ENCODE peak calls at places on chromosomes 1 and 21, in nine cellular contexts. One of them, this sample, is unnamed.

GRCh38 chr1:217630711-217631591 is at the start of the genes GPATCH2 and SPATA17:
- DNase-seq in lower leg skin: peak; percentile 66
- DNase-seq in WTC11: peak; percentile 70
- DNase-seq in fibroblast of the conjunctiva: peak; percentile 84
- DNase-seq in T-helper 1 cell: peak; percentile 88
- DNase-seq in mucosa of descending colon: peak; percentile 85
- DNase-seq in retina: peak; percentile 97
- DNase-seq in GM04504: peak; percentile 85
- DNase-seq in cardiac muscle cell: peak; percentile 94
- DNase-seq in this sample: peak; percentile 91

GRCh38 chr1:202281316-202282016 is 60.3 kb downstream of the UBE2T start:
- DNase-seq in cardiac muscle cell: peak; percentile 90
- DNase-seq in lower leg skin: no peak
- DNase-seq in retina: no peak
- DNase-seq in mucosa of descending colon: no peak
- DNase-seq in WTC11: no peak
- DNase-seq in fibroblast of the conjunctiva: no peak
- DNase-seq in GM04504: no peak
- DNase-seq in T-helper 1 cell: no peak
- DNase-seq in this sample: no peak

GRCh38 chr1:36352141-36352909 is 28.9 kb upstream of the EVA1B start:
- DNase-seq in retina: no peak
- DNase-seq in lower leg skin: no peak
- DNase-seq in WTC11: no peak
- DNase-seq in cardiac muscle cell: peak; percentile 62
- DNase-seq in fibroblast of the conjunctiva: no peak
- DNase-seq in GM04504: no peak
- DNase-seq in T-helper 1 cell: no peak
- DNase-seq in mucosa of descending colon: no peak
- DNase-seq in this sample: no peak

GRCh38 chr21:42594616-42595280 is 58.7 kb upstream of the PDE9A start:
- DNase-seq in mucosa of descending colon: no peak
- DNase-seq in lower leg skin: no peak
- DNase-seq in retina: no peak
- DNase-seq in cardiac muscle cell: no peak
- DNase-seq in WTC11: no peak
- DNase-seq in T-helper 1 cell: no peak
- DNase-seq in GM04504: no peak
- DNase-seq in fibroblast of the conjunctiva: no peak
- DNase-seq in this sample: no peak

GRCh38 chr1:48572632-48573258 is 100.7 kb upstream of the SPATA6 start:
- DNase-seq in mucosa of descending colon: peak; percentile 7
- DNase-seq in GM04504: peak; percentile 4
- DNase-seq in cardiac muscle cell: peak; percentile 68
- DNase-seq in fibroblast of the conjunctiva: peak; percentile 35
- DNase-seq in T-helper 1 cell: peak; percentile 1
- DNase-seq in lower leg skin: no peak
- DNase-seq in retina: peak; percentile 84
- DNase-seq in WTC11: peak; percentile 87
- DNase-seq in this sample: peak; percentile 74

GRCh38 chr1:42392923-42393848 is 12.6 kb downstream of the RIMKLA start:
- DNase-seq in retina: no peak
- DNase-seq in mucosa of descending colon: peak; percentile 70
- DNase-seq in GM04504: no peak
- DNase-seq in lower leg skin: no peak
- DNase-seq in T-helper 1 cell: no peak
- DNase-seq in WTC11: no peak
- DNase-seq in cardiac muscle cell: no peak
- DNase-seq in fibroblast of the conjunctiva: no peak
- DNase-seq in this sample: no peak

GRCh38 chr1:6922096-6922931 is 137.1 kb downstream of the CAMTA1 start:
- DNase-seq in GM04504: peak; percentile 69
- DNase-seq in lower leg skin: peak; percentile 37
- DNase-seq in mucosa of descending colon: peak; percentile 48
- DNase-seq in T-helper 1 cell: no peak
- DNase-seq in cardiac muscle cell: peak; percentile 85
- DNase-seq in fibroblast of the conjunctiva: peak; percentile 62
- DNase-seq in retina: peak; percentile 56
- DNase-seq in WTC11: no peak
- DNase-seq in this sample: no peak

GRCh38 chr1:109258481-109259466 is 9.4 kb downstream of the CELSR2 start:
- DNase-seq in lower leg skin: no peak
- DNase-seq in retina: no peak
- DNase-seq in fibroblast of the conjunctiva: no peak
- DNase-seq in mucosa of descending colon: no peak
- DNase-seq in GM04504: no peak
- DNase-seq in T-helper 1 cell: no peak
- DNase-seq in WTC11: no peak
- DNase-seq in cardiac muscle cell: no peak
- DNase-seq in this sample: no peak

GRCh38 chr1:153538315-153538821 is 2.4 kb downstream of the S100A5 start:
- DNase-seq in WTC11: peak; percentile 68
- DNase-seq in mucosa of descending colon: peak; percentile 90
- DNase-seq in cardiac muscle cell: no peak
- DNase-seq in lower leg skin: peak; percentile 65
- DNase-seq in fibroblast of the conjunctiva: no peak
- DNase-seq in GM04504: no peak
- DNase-seq in retina: peak; percentile 39
- DNase-seq in T-helper 1 cell: no peak
- DNase-seq in this sample: no peak

GRCh38 chr1:222994506-222995229 is 148.4 kb downstream of the TLR5 start:
- DNase-seq in WTC11: no peak
- DNase-seq in mucosa of descending colon: no peak
- DNase-seq in fibroblast of the conjunctiva: peak; percentile 26
- DNase-seq in retina: no peak
- DNase-seq in T-helper 1 cell: no peak
- DNase-seq in lower leg skin: no peak
- DNase-seq in GM04504: peak; percentile 32
- DNase-seq in cardiac muscle cell: peak; percentile 86
- DNase-seq in this sample: no peak

GRCh38 chr1:94908190-94908589 is 18.7 kb downstream of the CNN3 start:
- DNase-seq in WTC11: no peak
- DNase-seq in cardiac muscle cell: no peak
- DNase-seq in fibroblast of the conjunctiva: no peak
- DNase-seq in lower leg skin: no peak
- DNase-seq in retina: no peak
- DNase-seq in GM04504: no peak
- DNase-seq in mucosa of descending colon: no peak
- DNase-seq in T-helper 1 cell: no peak
- DNase-seq in this sample: no peak

GRCh38 chr1:74686941-74687340 is 13.3 kb upstream of the ERICH3 start:
- DNase-seq in retina: peak; percentile 21
- DNase-seq in mucosa of descending colon: no peak
- DNase-seq in lower leg skin: no peak
- DNase-seq in GM04504: no peak
- DNase-seq in fibroblast of the conjunctiva: no peak
- DNase-seq in T-helper 1 cell: no peak
- DNase-seq in cardiac muscle cell: no peak
- DNase-seq in WTC11: no peak
- DNase-seq in this sample: peak; percentile 53

GRCh38 chr1:16078925-16079656 is 5.6 kb upstream of the FAM131C start:
- DNase-seq in retina: peak; percentile 95
- DNase-seq in mucosa of descending colon: peak; percentile 91
- DNase-seq in T-helper 1 cell: peak; percentile 73
- DNase-seq in fibroblast of the conjunctiva: peak; percentile 60
- DNase-seq in WTC11: peak; percentile 89
- DNase-seq in GM04504: peak; percentile 34
- DNase-seq in lower leg skin: peak; percentile 80
- DNase-seq in cardiac muscle cell: peak; percentile 79
- DNase-seq in this sample: peak; percentile 58

GRCh38 chr1:53107570-53108322 is 34.7 kb downstream of the SLC1A7 start:
- DNase-seq in cardiac muscle cell: peak; percentile 96
- DNase-seq in lower leg skin: no peak
- DNase-seq in T-helper 1 cell: no peak
- DNase-seq in fibroblast of the conjunctiva: no peak
- DNase-seq in mucosa of descending colon: no peak
- DNase-seq in WTC11: no peak
- DNase-seq in GM04504: peak; percentile 81
- DNase-seq in retina: no peak
- DNase-seq in this sample: no peak

GRCh38 chr1:153647375-153647714 is 11.2 kb upstream of the SNAPIN start:
- DNase-seq in WTC11: no peak
- DNase-seq in GM04504: no peak
- DNase-seq in fibroblast of the conjunctiva: no peak
- DNase-seq in cardiac muscle cell: no peak
- DNase-seq in lower leg skin: no peak
- DNase-seq in T-helper 1 cell: no peak
- DNase-seq in mucosa of descending colon: no peak
- DNase-seq in retina: no peak
- DNase-seq in this sample: no peak

GRCh38 chr21:26842976-26843911 is 2.0 kb downstream of the ADAMTS1 start:
- DNase-seq in T-helper 1 cell: peak; percentile 67
- DNase-seq in fibroblast of the conjunctiva: peak; percentile 97
- DNase-seq in WTC11: peak; percentile 81
- DNase-seq in cardiac muscle cell: peak; percentile 96
- DNase-seq in retina: peak; percentile 90
- DNase-seq in mucosa of descending colon: peak; percentile 90
- DNase-seq in lower leg skin: peak; percentile 90
- DNase-seq in GM04504: peak; percentile 92
- DNase-seq in this sample: peak; percentile 77

GRCh38 chr1:119409731-119410130 is 5.2 kb upstream of the HSD3B2 start:
- DNase-seq in lower leg skin: no peak
- DNase-seq in cardiac muscle cell: peak; percentile 71
- DNase-seq in retina: no peak
- DNase-seq in WTC11: no peak
- DNase-seq in T-helper 1 cell: no peak
- DNase-seq in fibroblast of the conjunctiva: no peak
- DNase-seq in mucosa of descending colon: no peak
- DNase-seq in GM04504: peak; percentile 36
- DNase-seq in this sample: no peak

This sample was measured in NCI-H1694.